ENCODE peak calls at places on chromosomes 6 and 20, in nine cellular contexts. K, Y, N, Z, D, O, A, X and V are unnamed samples. For H3K4me1, the result is how much of the 10 kb centered on the place peaks cover.

GRCh38 chr20:35307666-35308653 is 15.7 kb upstream of the FAM83C start:
- DNase-seq in D (peak), Z (no peak), Y (peak), X (no peak), A (peak), O (no peak), K (peak), N (peak), V (peak)

GRCh38 chr6:142377112-142377848 is 75.5 kb downstream of the ADGRG6 start:
- DNase-seq in Y (peak), X (peak), O (no peak), D (peak), K (peak), A (peak), Z (peak), N (no peak), V (peak)

GRCh38 chr6:16316741-16317251 is 78.4 kb downstream of the GMPR start:
- DNase-seq in A (peak), Y (peak), D (peak), N (no peak), K (no peak), Z (no peak), X (peak), O (peak), V (no peak)

GRCh38 chr20:62320581-62321354 is 18.0 kb downstream of the ADRM1 start:
- DNase-seq in N (no peak), D (no peak), Z (no peak), Y (no peak), K (peak), O (no peak), A (no peak), X (no peak), V (no peak)

GRCh38 chr20:46276531-46276930 is 31.8 kb downstream of the CDH22 start:
- DNase-seq in X (no peak), N (no peak), Z (no peak), Y (no peak), A (no peak), K (no peak), D (no peak), O (no peak), V (no peak)

GRCh38 chr6:4134841-4135664 is at the start of gene ECI2:
- DNase-seq in N (peak), Z (peak), O (peak), X (peak), D (peak), Y (no peak), A (peak), K (peak), V (peak)

GRCh38 chr6:3294396-3294795 is 35.6 kb downstream of the PSMG4 start:
- DNase-seq in Z (no peak), X (no peak), O (no peak), Y (no peak), K (no peak), D (no peak), A (no peak), N (no peak), V (no peak)

GRCh38 chr6:17225767-17226166 is 55.4 kb upstream of the RBM24 start:
- DNase-seq in Y (no peak), O (no peak), N (no peak), K (no peak), D (no peak), X (no peak), Z (no peak), A (no peak), V (no peak)

GRCh38 chr20:63223121-63223825 is 7.3 kb upstream of the YTHDF1 start:
- DNase-seq in K (no peak), Y (peak), X (peak), N (no peak), O (no peak), Z (no peak), A (peak), D (no peak), V (no peak)

GRCh38 chr20:6231551-6231950 is 108.7 kb upstream of the FERMT1 start:
- DNase-seq in A (peak), K (no peak), O (no peak), Z (no peak), N (no peak), D (peak), Y (no peak), X (no peak), V (peak)

DNA sequence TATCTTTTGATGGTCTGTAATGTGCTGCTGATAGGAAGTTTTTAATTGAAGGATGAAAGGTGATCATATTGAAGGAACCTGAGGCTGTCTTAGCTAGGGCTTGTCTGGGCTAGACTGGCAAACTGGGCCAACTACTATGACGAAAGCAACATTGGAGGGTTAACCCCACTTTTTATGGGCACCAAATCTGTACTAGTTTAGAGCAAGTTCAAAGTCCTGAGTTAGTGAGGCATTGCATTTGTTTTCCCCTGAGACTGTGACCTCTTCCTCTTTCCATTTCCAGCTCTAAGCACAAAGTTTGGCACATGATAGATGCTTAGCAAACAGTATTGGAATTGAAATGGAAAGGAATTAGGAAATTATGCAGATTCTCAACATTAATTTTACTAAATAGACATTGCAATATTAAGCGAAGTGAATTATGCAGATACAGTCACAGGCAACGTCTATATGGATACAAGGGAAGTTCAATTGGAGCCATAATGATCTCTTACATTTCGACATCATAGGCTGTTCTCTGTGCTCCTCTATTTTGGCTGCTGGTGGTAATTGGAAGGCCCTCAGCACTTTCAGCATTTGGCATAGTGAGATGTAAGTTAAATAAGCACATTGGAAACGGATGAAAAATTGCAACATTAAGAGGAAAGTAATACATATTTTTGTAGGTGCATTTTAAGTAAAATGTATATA is 22.2 kb downstream of the CEP57L1 start:
- DNase-seq in O (no peak), Z (no peak), N (no peak), A (no peak), D (no peak), Y (no peak), X (no peak), K (no peak), V (no peak)
- H3K27ac ChIP-seq in O (no peak), Z (no peak), N (peak), A (no peak), D (no peak), Y (no peak), X (no peak), K (no peak), V (no peak)

GRCh38 chr6:40990301-40990700 is 48.7 kb downstream of the UNC5CL start:
- DNase-seq in K (no peak), N (no peak), A (no peak), Y (no peak), D (no peak), X (no peak), Z (no peak), O (no peak), V (no peak)
- TF ChIP-seq CTCF in K (no peak), N (no peak), A (peak), Y (no peak), D (peak), X (peak), Z (peak), O (no peak), V (peak)

DNA sequence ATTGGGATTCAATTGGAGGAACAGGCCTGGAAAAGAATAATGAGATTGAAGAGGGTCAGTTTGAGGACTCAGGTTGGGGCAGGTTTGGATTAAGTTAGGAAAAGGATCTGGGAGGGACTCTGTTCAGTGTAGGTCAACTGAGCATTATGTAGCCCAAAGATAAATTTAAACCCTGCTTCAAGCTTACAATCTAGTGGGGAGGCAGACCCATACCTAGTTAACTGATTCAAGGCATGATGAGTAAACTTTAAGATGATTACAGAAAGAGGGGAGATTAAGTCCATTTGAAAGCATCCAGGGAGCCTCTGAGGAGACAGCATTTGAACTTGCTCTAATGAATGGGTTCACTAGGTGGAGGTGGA is 11.4 kb upstream of the LTA start:
- DNase-seq in X (no peak), D (no peak), N (no peak), Y (no peak), A (no peak), O (no peak), Z (no peak), K (no peak), V (no peak)
- H3K4me1 ChIP-seq in X (under half), D (under half), N (under half), Y (under half), A (under half), O (under half), Z (under half), K (under half), V (under half)

GRCh38 chr20:32837157-32837556 is 17.4 kb downstream of the MAPRE1 start:
- DNase-seq in X (no peak), Z (no peak), D (no peak), O (no peak), K (no peak), A (no peak), Y (no peak), N (no peak), V (no peak)
- H3K27ac ChIP-seq in X (no peak), Z (no peak), D (no peak), O (no peak), K (no peak), A (no peak), Y (no peak), N (no peak), V (no peak)

GRCh38 chr6:108721308-108721707 is 126.9 kb upstream of the ARMC2 start:
- DNase-seq in N (no peak), D (no peak), X (no peak), Y (no peak), K (no peak), O (peak), Z (no peak), A (no peak), V (no peak)
- TF ChIP-seq CTCF in N (no peak), D (no peak), X (no peak), Y (no peak), K (no peak), O (no peak), Z (no peak), A (no peak), V (no peak)

GRCh38 chr20:38882600-38882999 is 43.6 kb upstream of the FAM83D start:
- DNase-seq in A (no peak), N (no peak), Y (no peak), K (no peak), O (peak), Z (no peak), D (no peak), X (no peak), V (no peak)
- H3K4me1 ChIP-seq in A (under half), N (under half), Y (under half), K (under half), O (under half), Z (under half), D (under half), X (under half), V (under half)